ENCODE peak calls at places on chromosomes 4 and X, in eight cellular contexts. V is NCI-H187 treated with DMSO at 0.1 percent for 48 hours; B is stimulated activated naive CD8-positive, alpha-beta T cell treated with anti-CD3 and anti-CD28 coated beads, Interleukin-15, Interleukin-2, amounts not matched to agents 100 U/mL and 50 U/mL, for 24 hours; E is aorta; Q is activated CD4-positive, alpha-beta T cell treated with anti-CD3 and anti-CD28 coated beads, Interleukin-2, amount 10 ng/mL, durations not matched to agents 7 days and 5 days; N is adrenal gland; P is cerebellar cortex; A is globus pallidus. X is an unnamed sample.

GRCh38 chr4:113106076-113106475 is 56.6 kb downstream of the ANK2 start:
- DNase-seq in V (no peak), B (no peak), E (no peak), Q (no peak), N (no peak), P (peak), A (peak), X (peak)

GRCh38 chr4:53161475-53162423 is 204.1 kb downstream of the SCFD2 start:
- DNase-seq in V (no peak), B (no peak), E (no peak), Q (no peak), N (no peak), P (no peak), A (peak), X (no peak)

GRCh38 chr4:184344435-184344834 is 126.8 kb upstream of the ENPP6 start:
- DNase-seq in V (no peak), B (no peak), E (no peak), Q (no peak), N (peak), P (no peak), A (no peak), X (no peak)

GRCh38 chrX:150326843-150327242 is 36.3 kb upstream of the MAMLD1 start:
- DNase-seq in V (no peak), B (no peak), E (no peak), Q (no peak), N (no peak), P (no peak), A (no peak), X (no peak)

GRCh38 chr4:88204882-88205281 is 46.4 kb upstream of the ABCG2 start:
- DNase-seq in V (no peak), B (no peak), E (no peak), Q (no peak), N (no peak), P (no peak), A (no peak), X (no peak)

GRCh38 chr4:154456240-154456639 is 35.4 kb downstream of the DCHS2 start:
- DNase-seq in V (no peak), B (no peak), E (no peak), Q (no peak), N (no peak), P (no peak), A (no peak), X (no peak)

GRCh38 chrX:7179446-7179845 is 31.5 kb upstream of the PUDP start:
- DNase-seq in V (no peak), B (no peak), E (no peak), Q (no peak), N (no peak), P (no peak), A (no peak), X (no peak)

GRCh38 chr4:168710353-168710946 is 213.6 kb downstream of the PALLD start:
- DNase-seq in V (no peak), B (no peak), E (peak), Q (peak), N (peak), P (peak), A (peak), X (no peak)

GRCh38 chr4:73912191-73912590 is 43.0 kb downstream of the CXCL1 start:
- DNase-seq in V (no peak), B (no peak), E (no peak), Q (no peak), N (no peak), P (no peak), A (no peak), X (no peak)

GRCh38 chrX:2689773-2690666 is 1.1 kb upstream of the CD99 start:
- DNase-seq in V (no peak), B (no peak), E (no peak), Q (no peak), N (no peak), P (no peak), A (no peak), X (no peak)

GRCh38 chr4:177047851-177048174 is 255.1 kb upstream of the VEGFC start:
- DNase-seq in V (no peak), B (no peak), E (no peak), Q (no peak), N (no peak), P (peak), A (peak), X (no peak)

X was measured in RPMI8226.